ENCODE peak calls at places on chromosomes 5 and 9, in ten cellular contexts. E is right cardiac atrium, I is EL, R is neural crest cell, W is germinal center, H is fibroblast of pulmonary artery, X is amygdala, B is HFF-Myc, L is NCI-H2107, J is H54. V is an unnamed sample.

GRCh38 chr9:36923025-36923625 is 110.9 kb downstream of the PAX5 start:
- DNase-seq in I (no peak), J (no peak), B (no peak), X (no peak), W (no peak), L (no peak), E (no peak), R (no peak), H (no peak), V (no peak)

GRCh38 chr9:137669261-137669672 is 50.5 kb downstream of the EHMT1 start:
- DNase-seq in J (no peak), R (no peak), B (no peak), I (no peak), L (no peak), W (no peak), X (no peak), E (no peak), H (no peak), V (no peak)

GRCh38 chr5:119347996-119348395 is 7.8 kb upstream of the TNFAIP8 start:
- DNase-seq in B (peak), E (no peak), R (no peak), J (no peak), H (peak), W (no peak), L (no peak), I (peak), X (no peak), V (no peak)

GRCh38 chr9:116475201-116475600 is 211.9 kb upstream of the TRIM32 start:
- DNase-seq in J (no peak), B (peak), L (no peak), H (peak), X (no peak), R (no peak), E (no peak), W (no peak), I (peak), V (no peak)

GRCh38 chr9:69085523-69086283 is 50.2 kb downstream of the FXN start:
- DNase-seq in E (no peak), W (no peak), J (no peak), B (no peak), I (peak), X (no peak), R (no peak), L (no peak), H (peak), V (no peak)

GRCh38 chr5:173796746-173797495 is 91.2 kb upstream of the CPEB4 start:
- DNase-seq in E (no peak), B (no peak), H (no peak), R (no peak), J (no peak), I (no peak), W (no peak), L (no peak), X (no peak), V (no peak)

GRCh38 chr5:56814361-56814962 is 887 bp upstream of the MAP3K1 start:
- DNase-seq in W (peak), J (no peak), R (no peak), H (no peak), X (peak), I (peak), E (peak), L (no peak), B (no peak), V (peak)

GRCh38 chr5:126486332-126486731 is 63.1 kb downstream of the GRAMD2B start:
- DNase-seq in L (no peak), B (no peak), H (no peak), X (peak), E (no peak), I (no peak), W (no peak), J (no peak), R (no peak), V (no peak)

GRCh38 chr9:35516481-35516880 is 26.6 kb downstream of the RUSC2 start:
- DNase-seq in W (no peak), J (no peak), H (peak), X (no peak), B (no peak), E (no peak), I (peak), R (no peak), L (no peak), V (no peak)

GRCh38 chr5:6886866-6887265 is 173.6 kb downstream of the TENT4A start:
- DNase-seq in L (no peak), J (no peak), X (no peak), B (no peak), E (no peak), H (no peak), I (no peak), W (no peak), R (no peak), V (no peak)

GRCh38 chr5:72231989-72232703 is 87.9 kb downstream of the MRPS27 start:
- DNase-seq in H (no peak), E (no peak), I (no peak), L (no peak), W (no peak), X (no peak), R (no peak), B (no peak), J (no peak), V (no peak)

GRCh38 chr5:58149345-58149744 is 310.5 kb downstream of the PLK2 start:
- DNase-seq in B (no peak), R (no peak), W (no peak), I (peak), E (no peak), H (no peak), J (no peak), L (no peak), X (no peak), V (no peak)

GRCh38 chr5:177134653-177135225 is 1.2 kb downstream of the NSD1 start:
- DNase-seq in J (no peak), X (no peak), L (no peak), H (no peak), B (no peak), R (no peak), I (peak), W (no peak), E (no peak), V (no peak)

GRCh38 chr5:77168187-77168883 is 42.1 kb upstream of the PDE8B start:
- DNase-seq in I (peak), W (no peak), E (peak), H (peak), X (peak), B (no peak), J (peak), R (no peak), L (no peak), V (peak)

GRCh38 chr5:40549611-40550010 is 130.1 kb upstream of the PTGER4 start:
- DNase-seq in W (no peak), R (no peak), H (no peak), X (no peak), E (no peak), J (no peak), I (peak), L (no peak), B (no peak), V (no peak)

GRCh38 chr5:77232545-77232944 is 22.1 kb downstream of the PDE8B start:
- DNase-seq in E (no peak), R (no peak), I (no peak), H (no peak), W (no peak), J (no peak), B (no peak), X (no peak), L (no peak), V (no peak)

GRCh38 chr5:149018909-149019443 is 43.9 kb downstream of the SH3TC2 start:
- DNase-seq in J (no peak), H (peak), X (no peak), B (no peak), L (no peak), R (no peak), E (no peak), W (no peak), I (peak), V (no peak)

GRCh38 chr5:3325206-3325605 is 270.4 kb upstream of the IRX1 start:
- DNase-seq in R (no peak), L (no peak), E (no peak), W (no peak), H (no peak), B (no peak), J (no peak), X (no peak), I (no peak), V (no peak)

GRCh38 chr5:179235416-179236400 is 109.6 kb downstream of the ADAMTS2 start:
- DNase-seq in R (no peak), X (no peak), W (no peak), H (no peak), B (no peak), E (no peak), J (no peak), L (no peak), I (no peak), V (no peak)

GRCh38 chr9:137194909-137195308 is 5.6 kb downstream of the TPRN start:
- DNase-seq in W (no peak), B (no peak), X (no peak), I (no peak), J (no peak), H (no peak), R (no peak), E (no peak), L (no peak), V (no peak)

GRCh38 chr5:39485075-39485474 is 60.3 kb upstream of the DAB2 start:
- DNase-seq in J (no peak), W (no peak), E (no peak), L (no peak), R (no peak), H (no peak), B (no peak), X (no peak), I (no peak), V (no peak)

GRCh38 chr5:154850255-154851062 is at the start of gene FAXDC2:
- DNase-seq in B (peak), W (no peak), X (peak), R (peak), J (no peak), L (no peak), H (peak), E (peak), I (peak), V (peak)

V was measured in left ventricle myocardium superior.